ENCODE peak calls at places on chromosome X, in six cellular contexts. R is MM.1S, S is cardiac muscle cell, P is fibroblast of pulmonary artery, U is astrocyte of the spinal cord, A is A549. M is an unnamed sample.

GRCh38 chrX:153848325-153848724 is 18.0 kb upstream of the PDZD4 start:
- DNase-seq in R (no peak), S (no peak), P (no peak), U (no peak), A (no peak), M (no peak)

GRCh38 chrX:3262906-3263305 is 83.5 kb downstream of the MXRA5 start:
- DNase-seq in R (no peak), S (no peak), P (peak), U (peak), A (peak), M (peak)

GRCh38 chrX:1421433-1422134 is 29.7 kb upstream of the SLC25A6 start:
- DNase-seq in R (no peak), S (no peak), P (no peak), U (no peak), A (no peak), M (no peak)

GRCh38 chrX:38574858-38575257 is 13.5 kb downstream of the TSPAN7 start:
- DNase-seq in R (no peak), S (no peak), P (no peak), U (no peak), A (no peak), M (no peak)

GRCh38 chrX:31099536-31100090 is 27.8 kb upstream of the FTHL17 start:
- DNase-seq in R (no peak), S (no peak), P (peak), U (no peak), A (no peak), M (peak)

GRCh38 chrX:130778773-130779172 is 124.2 kb downstream of the ENOX2 start:
- DNase-seq in R (no peak), S (no peak), P (no peak), U (no peak), A (no peak), M (peak)

GRCh38 chrX:39950035-39950688 is 147.6 kb downstream of the BCOR start:
- DNase-seq in R (no peak), S (no peak), P (no peak), U (no peak), A (no peak), M (no peak)

GRCh38 chrX:12970691-12971202 is 4.2 kb upstream of the TMSB4X start:
- DNase-seq in R (no peak), S (peak), P (peak), U (peak), A (no peak), M (no peak)

GRCh38 chrX:96436105-96436504 is 248.5 kb upstream of the DIAPH2 start:
- DNase-seq in R (no peak), S (no peak), P (peak), U (peak), A (no peak), M (peak)

GRCh38 chrX:23773601-23774175 is 9.3 kb upstream of the SAT1 start:
- DNase-seq in R (peak), S (no peak), P (no peak), U (no peak), A (no peak), M (no peak)

GRCh38 chrX:121781991-121782390 is 734.6 kb downstream of the GLUD2 start:
- DNase-seq in R (no peak), S (no peak), P (no peak), U (no peak), A (no peak), M (peak)

GRCh38 chrX:23952984-23953907 is 45.4 kb downstream of the CXorf58 start:
- DNase-seq in R (peak), S (peak), P (no peak), U (no peak), A (no peak), M (no peak)

DNA sequence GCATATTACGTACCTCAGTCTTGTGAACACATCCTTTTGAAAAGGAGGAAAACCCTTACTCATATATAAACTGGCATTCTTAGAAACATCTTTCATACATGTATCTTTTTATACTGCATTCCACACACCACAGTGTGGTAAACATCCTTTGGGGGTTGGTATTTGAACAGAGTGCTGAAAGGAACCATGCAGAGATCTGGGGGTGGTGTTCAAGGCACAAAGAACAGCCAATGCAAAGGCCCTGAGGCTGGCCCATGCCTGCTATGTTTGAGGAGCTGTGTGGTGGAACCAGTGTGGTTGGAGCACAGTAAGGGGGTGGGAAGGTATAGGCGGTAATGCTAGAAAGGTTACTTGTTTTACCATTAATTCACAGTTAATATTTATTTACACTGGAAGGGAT is 2.0 kb downstream of the ELK1 start:
- DNase-seq in R (no peak), S (no peak), P (no peak), U (peak), A (no peak), M (no peak)
- H3K4me3 ChIP-seq in R (no peak), S (no peak), P (peak), U (no peak), A (no peak), M (no peak)

GRCh38 chrX:54452920-54453319 is 12.7 kb downstream of the TSR2 start:
- DNase-seq in R (no peak), S (peak), P (peak), U (peak), A (peak), M (no peak)
- TF ChIP-seq CTCF in R (no peak), S (peak), P (peak), U (peak), A (no peak), M (no peak)

DNA sequence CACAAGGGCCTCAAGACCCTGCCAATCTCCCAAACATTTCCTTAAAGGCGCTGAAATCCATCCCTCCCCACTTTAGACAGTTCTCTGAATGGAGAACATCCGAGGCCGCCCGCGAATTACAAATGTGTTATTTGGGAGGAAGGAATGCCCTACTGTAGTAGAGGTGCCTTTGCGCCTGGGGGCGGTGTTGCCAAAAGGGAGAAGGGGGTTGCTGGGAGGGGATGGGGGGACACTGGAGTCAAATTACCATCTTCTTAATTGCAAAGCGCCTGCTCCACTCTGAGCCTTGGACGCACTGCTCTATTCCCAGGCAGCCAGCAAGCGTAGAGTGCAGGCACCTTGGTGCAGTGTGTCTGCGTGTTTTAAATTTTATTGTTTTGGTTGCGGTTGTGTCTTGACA is 2.7 kb downstream of the TMEM255A start:
- DNase-seq in R (no peak), S (peak), P (no peak), U (peak), A (no peak), M (no peak)
- H3K4me3 ChIP-seq in R (no peak), S (peak), P (no peak), U (no peak), A (peak), M (no peak)

GRCh38 chrX:29617276-29617675 is 598.1 kb upstream of the MAGEB2 start:
- DNase-seq in R (no peak), S (no peak), P (peak), U (peak), A (no peak), M (no peak)

GRCh38 chrX:29617725-29618124 is 597.6 kb upstream of the MAGEB2 start:
- DNase-seq in R (no peak), S (no peak), P (no peak), U (no peak), A (no peak), M (no peak)
- TF ChIP-seq CTCF in R (peak), S (peak), P (peak), U (peak), A (no peak), M (peak)

DNA sequence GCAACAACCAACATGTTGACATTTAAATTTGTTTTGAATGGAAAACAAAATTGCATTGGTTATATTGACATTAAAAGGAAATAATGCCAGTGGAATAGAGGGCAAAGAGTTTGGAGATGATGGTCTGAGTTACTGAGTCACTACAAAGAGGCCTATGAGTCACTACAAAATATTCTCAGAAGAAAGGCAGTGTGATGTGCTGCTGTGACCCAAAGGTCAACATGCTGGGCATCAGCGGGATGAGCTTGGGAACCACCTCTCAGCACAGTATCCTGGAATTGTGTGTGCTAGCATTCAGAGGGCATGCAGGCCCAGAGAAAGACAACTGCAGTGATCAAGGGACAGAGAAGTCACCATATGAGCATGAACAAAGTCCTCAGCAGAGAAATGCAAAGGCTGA is 2.8 kb downstream of the CMC4 start:
- DNase-seq in R (no peak), S (no peak), P (peak), U (peak), A (peak), M (peak)
- H3K4me3 ChIP-seq in R (no peak), S (no peak), P (no peak), U (no peak), A (no peak), M (no peak)

M was measured in epithelial cell of esophagus.